ENCODE peak calls at places on chromosomes 16 and 17, in six cellular contexts. G is left ventricle myocardium inferior, A is transverse colon, K is stomach, O is psoas muscle, M is foreskin keratinocyte. L is an unnamed sample. For H3K4me1, the result is how much of the 10 kb centered on the place peaks cover.

GRCh38 chr16:29147710-29148425 is 163.0 kb downstream of the LAT start:
- DNase-seq in G (no peak), O (no peak), K (no peak), A (no peak), M (no peak), L (no peak)

GRCh38 chr16:68936729-68937631 is 93.6 kb downstream of the TANGO6 start:
- DNase-seq in G (no peak), A (no peak), O (no peak), M (peak), K (no peak), L (no peak)

GRCh38 chr16:88883117-88883895 is 16.8 kb upstream of the PABPN1L start:
- DNase-seq in M (no peak), G (no peak), K (no peak), O (peak), A (no peak), L (no peak)

GRCh38 chr17:15273141-15273793 is 8.1 kb upstream of the PMP22 start:
- DNase-seq in K (no peak), O (no peak), G (no peak), A (no peak), M (no peak), L (no peak)

GRCh38 chr17:69764137-69764536 is 310.9 kb upstream of the KCNJ16 start:
- DNase-seq in M (no peak), K (no peak), A (no peak), G (no peak), O (no peak), L (no peak)

GRCh38 chr16:57617604-57618111 is 10.8 kb upstream of the ADGRG1 start:
- DNase-seq in M (no peak), K (peak), G (no peak), A (no peak), O (no peak), L (no peak)

GRCh38 chr16:68417711-68418301 is 30.5 kb downstream of the SMPD3 start:
- DNase-seq in K (peak), O (no peak), A (peak), M (peak), G (no peak), L (no peak)

GRCh38 chr16:4026854-4027253 is 89.4 kb downstream of the ADCY9 start:
- DNase-seq in K (no peak), G (no peak), A (no peak), M (no peak), O (no peak), L (peak)

GRCh38 chr16:47043200-47043599 is 69.7 kb upstream of the DNAJA2 start:
- DNase-seq in K (no peak), G (no peak), M (no peak), A (no peak), O (no peak), L (no peak)

GRCh38 chr16:75379339-75379738 is 54.0 kb downstream of the CFDP1 start:
- DNase-seq in K (no peak), G (no peak), O (no peak), A (no peak), M (no peak), L (no peak)

GRCh38 chr16:84829168-84829965 is 9.6 kb downstream of the CRISPLD2 start:
- DNase-seq in K (no peak), M (no peak), O (no peak), G (no peak), A (peak), L (peak)

GRCh38 chr16:83403751-83404150 is 404.0 kb upstream of the HSBP1 start:
- DNase-seq in A (no peak), K (no peak), O (no peak), M (peak), G (no peak), L (no peak)

GRCh38 chr16:10946308-10946707 is 1.9 kb downstream of the CLEC16A start:
- DNase-seq in A (no peak), O (no peak), M (peak), G (no peak), K (no peak), L (no peak)

GRCh38 chr16:10945065-10945787 is 862 bp downstream of the CLEC16A start:
- DNase-seq in M (no peak), O (no peak), K (no peak), G (no peak), A (no peak), L (no peak)

GRCh38 chr16:10942352-10943297 is at the start of gene DEXI:
- DNase-seq in A (peak), O (peak), K (peak), G (peak), M (peak), L (peak)

GRCh38 chr16:10947211-10947787 is 2.9 kb downstream of the CLEC16A start:
- DNase-seq in O (no peak), G (no peak), K (no peak), A (no peak), M (no peak), L (no peak)

GRCh38 chr16:10944249-10945064 is at the start of gene CLEC16A:
- DNase-seq in K (peak), A (peak), O (peak), G (peak), M (peak), L (peak)
- H3K4me1 ChIP-seq in K (half or more), A (under half), O (under half), G (half or more), M (under half), L (half or more)

DNA sequence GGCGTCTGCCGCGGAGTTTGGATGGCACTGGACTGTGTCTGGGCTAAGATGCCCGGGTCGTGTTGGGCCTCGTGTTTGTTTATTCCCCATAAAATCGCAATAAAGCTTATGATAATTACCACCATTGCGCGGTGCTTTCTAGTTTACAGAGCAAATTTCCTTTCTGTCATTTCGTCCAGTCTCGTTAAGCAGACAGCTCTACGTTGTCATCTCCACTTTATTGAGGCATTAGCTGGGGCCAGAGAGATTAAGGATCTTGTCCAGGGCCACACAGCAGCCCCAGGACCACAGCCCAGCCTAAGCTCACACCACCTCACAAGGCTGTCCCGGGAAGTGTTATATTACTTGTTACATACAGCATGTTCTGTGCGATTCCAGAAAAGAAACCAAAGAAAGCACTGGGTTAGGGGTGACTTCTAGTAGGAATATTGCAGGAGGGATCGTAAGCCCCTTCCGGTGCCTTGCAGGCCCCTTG is 6.4 kb downstream of the NOS2 start:
- DNase-seq in A (no peak), G (no peak), O (no peak), M (no peak), K (no peak), L (no peak)
- H3K27ac ChIP-seq in A (no peak), G (no peak), O (no peak), M (no peak), K (no peak), L (no peak)

GRCh38 chr16:79599837-79600635 is 501 bp downstream of the MAF start:
- DNase-seq in M (no peak), A (no peak), O (peak), G (peak), K (peak), L (peak)
- TF ChIP-seq CTCF in M (no peak), A (no peak), O (no peak), G (no peak), K (no peak), L (no peak)

DNA sequence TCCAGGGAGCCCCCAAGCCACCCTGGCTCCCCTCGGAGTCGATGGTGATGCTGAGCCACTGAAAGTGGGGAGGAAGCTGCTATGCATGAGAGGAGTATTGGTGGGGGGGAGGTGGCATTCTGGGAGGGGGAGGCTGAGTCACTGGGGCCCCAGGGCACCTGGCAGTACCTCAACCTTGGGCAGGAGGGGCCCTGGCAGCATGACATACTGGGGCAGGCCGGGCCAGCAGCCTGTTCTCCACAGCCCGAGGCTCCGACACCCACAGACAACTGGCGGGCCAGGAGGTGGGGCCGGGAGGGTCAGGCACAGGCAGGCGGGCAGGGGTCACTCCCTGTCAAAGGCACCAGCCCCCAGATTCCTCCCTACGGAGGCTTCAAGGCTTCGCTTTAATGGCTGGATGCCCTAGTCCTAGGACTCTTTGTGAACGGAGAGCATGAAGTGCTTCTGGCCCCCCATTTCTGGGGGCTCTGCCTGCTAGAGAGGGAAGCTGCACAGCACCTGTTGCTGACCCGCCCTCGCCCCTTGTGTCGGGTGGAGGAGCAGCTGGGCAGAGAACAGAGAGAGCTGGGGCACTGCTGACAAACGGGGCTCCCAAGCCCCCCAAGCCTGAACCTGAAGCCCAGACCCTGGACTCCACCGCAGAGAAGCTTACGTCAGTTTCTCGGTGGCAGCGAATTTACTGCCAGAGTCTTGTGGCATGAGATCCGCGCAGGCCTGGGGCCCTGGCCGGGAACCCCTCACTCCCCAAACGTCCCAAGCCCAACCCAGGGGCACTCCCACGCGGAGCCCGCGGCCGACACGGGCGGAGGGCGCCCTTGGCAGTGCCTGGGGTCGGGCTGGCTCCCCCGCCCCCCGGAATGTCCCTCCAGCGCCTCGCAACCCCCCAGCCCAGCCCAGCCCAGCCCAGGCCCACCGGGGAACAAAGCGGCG is 773 bp downstream of the CASKIN2 start:
- DNase-seq in G (no peak), K (no peak), A (peak), M (peak), O (no peak), L (no peak)
- H3K4me1 ChIP-seq in G (half or more), K (half or more), A (under half), M (under half), O (half or more), L (under half)

GRCh38 chr17:2386400-2387085 is 14.3 kb downstream of the MNT start:
- DNase-seq in O (peak), A (peak), K (peak), G (no peak), M (no peak), L (no peak)
- H3K27ac ChIP-seq in O (peak), A (peak), K (no peak), G (no peak), M (no peak), L (no peak)

DNA sequence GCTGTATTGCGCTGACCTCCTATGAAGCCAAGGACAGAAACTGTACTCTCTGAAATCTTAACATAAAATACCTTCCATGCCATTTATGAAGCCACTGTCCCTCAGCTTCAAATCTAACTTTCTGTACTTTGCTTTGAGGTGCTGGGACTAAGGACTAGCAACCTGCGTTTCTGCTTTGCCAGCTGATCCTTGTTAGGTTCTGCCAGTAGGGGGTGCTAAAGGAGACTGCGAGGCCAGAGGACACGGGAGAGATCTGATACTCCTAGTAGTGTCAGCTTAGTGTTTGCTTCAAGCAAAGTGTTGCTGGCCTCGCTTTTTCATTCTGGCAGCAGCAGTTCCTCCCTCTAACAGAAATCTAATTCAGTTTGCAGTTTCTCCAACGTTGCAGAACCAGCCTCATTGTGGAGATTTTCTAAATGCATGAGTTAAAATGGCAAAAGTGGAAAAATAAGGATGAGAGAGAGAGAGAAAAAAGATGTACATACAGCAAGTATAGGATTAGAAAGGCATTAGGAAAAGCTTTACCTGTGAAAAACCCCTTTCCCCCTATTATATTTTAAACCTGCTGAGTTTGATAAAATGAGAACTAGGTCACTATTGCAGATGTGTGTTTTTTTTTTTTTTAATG is 297.5 kb downstream of the CA10 start:
- DNase-seq in M (peak), O (no peak), A (peak), K (no peak), G (no peak), L (peak)
- TF ChIP-seq CTCF in M (peak), O (peak), A (peak), K (no peak), G (peak), L (peak)

GRCh38 chr17:45291170-45291805 is 25.5 kb downstream of the MAP3K14 start:
- DNase-seq in G (peak), K (no peak), A (no peak), O (no peak), M (no peak), L (peak)
- H3K4me1 ChIP-seq in G (half or more), K (half or more), A (half or more), O (half or more), M (under half), L (half or more)

DNA sequence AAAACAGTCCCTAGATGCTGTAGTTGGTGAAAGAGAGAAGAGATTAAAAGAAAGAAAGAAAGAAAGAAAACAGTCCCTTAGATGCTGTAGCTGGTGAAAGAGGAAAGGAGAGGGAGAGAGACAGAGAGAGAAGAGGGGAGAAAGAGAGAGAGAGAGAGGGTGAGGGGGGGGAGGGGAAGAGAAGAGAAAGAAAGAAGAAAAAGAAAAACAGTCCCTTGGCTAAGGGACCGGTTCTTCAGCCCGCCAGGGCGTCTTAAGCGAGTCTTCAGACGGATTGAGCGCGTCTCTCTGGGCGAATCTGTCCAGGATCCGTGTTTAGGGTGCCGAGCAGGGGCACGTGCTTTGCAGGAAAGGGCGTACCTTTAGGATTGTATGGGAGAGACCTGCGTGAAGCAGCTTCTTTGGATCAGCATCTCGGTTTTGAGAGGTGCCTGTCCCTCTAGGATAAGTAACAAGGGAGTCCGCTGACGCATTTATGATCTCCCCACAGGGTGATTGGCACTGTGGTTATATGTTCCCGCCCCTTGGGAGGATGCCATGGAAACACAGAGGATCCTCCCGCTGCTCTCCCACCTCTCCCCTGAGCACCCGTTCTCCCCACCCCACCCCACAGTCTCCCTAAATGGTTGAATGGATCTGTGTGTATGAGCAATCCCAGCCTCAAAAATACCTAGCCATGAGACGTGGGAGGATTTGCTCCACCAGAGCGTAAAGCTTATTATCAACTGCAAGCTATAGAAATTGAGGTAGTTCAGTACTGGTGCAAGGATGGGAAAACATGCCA is 16.7 kb downstream of the GNGT2 start:
- DNase-seq in K (peak), G (no peak), O (peak), M (peak), A (peak), L (peak)
- H3K27ac ChIP-seq in K (peak), G (peak), O (peak), M (peak), A (peak), L (peak)